ENCODE peak calls at places on chromosomes 11 and 22, in seven cellular contexts. One of them, this sample, is unnamed.

GRCh38 chr22:43844560-43845545 is 17.5 kb downstream of the SULT4A1 start:
- DNase-seq in AG10803: no peak
- DNase-seq in mammary epithelial cell: no peak
- DNase-seq in activated CD4-positive, alpha-beta memory T cell treated with anti-CD3 and anti-CD28 coated beads, Interleukin-2, amount 10 ng/mL, durations not matched to agents 7 days and 5 days: no peak
- DNase-seq in WTC11: no peak
- DNase-seq in fibroblast of lung: no peak
- DNase-seq in lower leg skin: no peak
- DNase-seq in this sample: no peak

GRCh38 chr22:35517207-35517606 is 23.4 kb upstream of the RASD2 start:
- DNase-seq in lower leg skin: no peak
- DNase-seq in activated CD4-positive, alpha-beta memory T cell treated with anti-CD3 and anti-CD28 coated beads, Interleukin-2, amount 10 ng/mL, durations not matched to agents 7 days and 5 days: no peak
- DNase-seq in AG10803: no peak
- DNase-seq in mammary epithelial cell: no peak
- DNase-seq in WTC11: no peak
- DNase-seq in fibroblast of lung: no peak
- DNase-seq in this sample: no peak

GRCh38 chr11:11555228-11555627 is 66.6 kb downstream of the GALNT18 start:
- DNase-seq in WTC11: no peak
- DNase-seq in fibroblast of lung: peak; percentile 8
- DNase-seq in AG10803: no peak
- DNase-seq in activated CD4-positive, alpha-beta memory T cell treated with anti-CD3 and anti-CD28 coated beads, Interleukin-2, amount 10 ng/mL, durations not matched to agents 7 days and 5 days: no peak
- DNase-seq in mammary epithelial cell: no peak
- DNase-seq in lower leg skin: no peak
- DNase-seq in this sample: no peak

GRCh38 chr11:123020968-123021367 is 39.3 kb upstream of the BSX start:
- DNase-seq in WTC11: peak; percentile 36
- DNase-seq in lower leg skin: peak; percentile 73
- DNase-seq in mammary epithelial cell: peak; percentile 20
- DNase-seq in AG10803: peak; percentile 56
- DNase-seq in activated CD4-positive, alpha-beta memory T cell treated with anti-CD3 and anti-CD28 coated beads, Interleukin-2, amount 10 ng/mL, durations not matched to agents 7 days and 5 days: peak; percentile 38
- DNase-seq in fibroblast of lung: peak; percentile 40
- DNase-seq in this sample: peak; percentile 63

GRCh38 chr11:134014502-134014901 is 54.4 kb upstream of the JAM3 start:
- DNase-seq in mammary epithelial cell: no peak
- DNase-seq in activated CD4-positive, alpha-beta memory T cell treated with anti-CD3 and anti-CD28 coated beads, Interleukin-2, amount 10 ng/mL, durations not matched to agents 7 days and 5 days: no peak
- DNase-seq in AG10803: no peak
- DNase-seq in lower leg skin: no peak
- DNase-seq in WTC11: peak; percentile 50
- DNase-seq in fibroblast of lung: peak; percentile 13
- DNase-seq in this sample: peak; percentile 46

GRCh38 chr22:48147831-48148230 is 1385.4 kb downstream of the TBC1D22A start:
- DNase-seq in fibroblast of lung: no peak
- DNase-seq in AG10803: no peak
- DNase-seq in lower leg skin: no peak
- DNase-seq in activated CD4-positive, alpha-beta memory T cell treated with anti-CD3 and anti-CD28 coated beads, Interleukin-2, amount 10 ng/mL, durations not matched to agents 7 days and 5 days: no peak
- DNase-seq in mammary epithelial cell: no peak
- DNase-seq in WTC11: no peak
- DNase-seq in this sample: no peak

GRCh38 chr11:17498475-17498874 is 21.8 kb upstream of the ABCC8 start:
- DNase-seq in activated CD4-positive, alpha-beta memory T cell treated with anti-CD3 and anti-CD28 coated beads, Interleukin-2, amount 10 ng/mL, durations not matched to agents 7 days and 5 days: no peak
- DNase-seq in lower leg skin: no peak
- DNase-seq in WTC11: peak; percentile 47
- DNase-seq in AG10803: no peak
- DNase-seq in fibroblast of lung: no peak
- DNase-seq in mammary epithelial cell: no peak
- DNase-seq in this sample: no peak

GRCh38 chr11:64760759-64761417 is 1.1 kb upstream of the PYGM start:
- DNase-seq in fibroblast of lung: no peak
- DNase-seq in lower leg skin: no peak
- DNase-seq in mammary epithelial cell: no peak
- DNase-seq in AG10803: no peak
- DNase-seq in activated CD4-positive, alpha-beta memory T cell treated with anti-CD3 and anti-CD28 coated beads, Interleukin-2, amount 10 ng/mL, durations not matched to agents 7 days and 5 days: no peak
- DNase-seq in WTC11: no peak
- DNase-seq in this sample: no peak

GRCh38 chr22:35589071-35589735 is 27.9 kb downstream of the MB start:
- DNase-seq in AG10803: peak; percentile 91
- DNase-seq in activated CD4-positive, alpha-beta memory T cell treated with anti-CD3 and anti-CD28 coated beads, Interleukin-2, amount 10 ng/mL, durations not matched to agents 7 days and 5 days: no peak
- DNase-seq in fibroblast of lung: peak; percentile 79
- DNase-seq in mammary epithelial cell: peak; percentile 96
- DNase-seq in WTC11: no peak
- DNase-seq in lower leg skin: no peak
- DNase-seq in this sample: peak; percentile 97

GRCh38 chr11:48001438-48002021 is 21.2 kb downstream of the PTPRJ start:
- DNase-seq in WTC11: no peak
- DNase-seq in mammary epithelial cell: no peak
- DNase-seq in fibroblast of lung: peak; percentile 86
- DNase-seq in AG10803: peak; percentile 53
- DNase-seq in lower leg skin: no peak
- DNase-seq in activated CD4-positive, alpha-beta memory T cell treated with anti-CD3 and anti-CD28 coated beads, Interleukin-2, amount 10 ng/mL, durations not matched to agents 7 days and 5 days: peak; percentile 93
- DNase-seq in this sample: peak; percentile 63

GRCh38 chr11:2913029-2913431 is 16.2 kb downstream of the PHLDA2 start:
- DNase-seq in AG10803: no peak
- DNase-seq in mammary epithelial cell: no peak
- DNase-seq in WTC11: no peak
- DNase-seq in activated CD4-positive, alpha-beta memory T cell treated with anti-CD3 and anti-CD28 coated beads, Interleukin-2, amount 10 ng/mL, durations not matched to agents 7 days and 5 days: no peak
- DNase-seq in fibroblast of lung: peak; percentile 58
- DNase-seq in lower leg skin: no peak
- DNase-seq in this sample: peak; percentile 60

GRCh38 chr11:78336877-78337553 is 80.6 kb downstream of the GAB2 start:
- DNase-seq in WTC11: no peak
- DNase-seq in lower leg skin: no peak
- DNase-seq in mammary epithelial cell: no peak
- DNase-seq in AG10803: no peak
- DNase-seq in fibroblast of lung: no peak
- DNase-seq in activated CD4-positive, alpha-beta memory T cell treated with anti-CD3 and anti-CD28 coated beads, Interleukin-2, amount 10 ng/mL, durations not matched to agents 7 days and 5 days: no peak
- DNase-seq in this sample: no peak

GRCh38 chr11:27997344-27997743 is 110.6 kb downstream of the KIF18A start:
- DNase-seq in fibroblast of lung: no peak
- DNase-seq in activated CD4-positive, alpha-beta memory T cell treated with anti-CD3 and anti-CD28 coated beads, Interleukin-2, amount 10 ng/mL, durations not matched to agents 7 days and 5 days: no peak
- DNase-seq in mammary epithelial cell: no peak
- DNase-seq in AG10803: no peak
- DNase-seq in lower leg skin: no peak
- DNase-seq in WTC11: no peak
- DNase-seq in this sample: no peak

GRCh38 chr11:75270896-75271415 is 30.4 kb downstream of the TPBGL start:
- DNase-seq in fibroblast of lung: no peak
- DNase-seq in mammary epithelial cell: no peak
- DNase-seq in activated CD4-positive, alpha-beta memory T cell treated with anti-CD3 and anti-CD28 coated beads, Interleukin-2, amount 10 ng/mL, durations not matched to agents 7 days and 5 days: peak; percentile 41
- DNase-seq in lower leg skin: peak; percentile 10
- DNase-seq in AG10803: peak; percentile 36
- DNase-seq in WTC11: no peak
- DNase-seq in this sample: peak; percentile 27

GRCh38 chr11:119490253-119491006 is 67.5 kb upstream of the THY1 start:
- DNase-seq in fibroblast of lung: no peak
- DNase-seq in AG10803: no peak
- DNase-seq in lower leg skin: peak; percentile 53
- DNase-seq in mammary epithelial cell: no peak
- DNase-seq in activated CD4-positive, alpha-beta memory T cell treated with anti-CD3 and anti-CD28 coated beads, Interleukin-2, amount 10 ng/mL, durations not matched to agents 7 days and 5 days: no peak
- DNase-seq in WTC11: peak; percentile 7
- DNase-seq in this sample: no peak

GRCh38 chr11:122781378-122782040 is 56.8 kb upstream of the CRTAM start:
- DNase-seq in WTC11: peak; percentile 92
- DNase-seq in mammary epithelial cell: peak; percentile 73
- DNase-seq in AG10803: peak; percentile 93
- DNase-seq in activated CD4-positive, alpha-beta memory T cell treated with anti-CD3 and anti-CD28 coated beads, Interleukin-2, amount 10 ng/mL, durations not matched to agents 7 days and 5 days: peak; percentile 74
- DNase-seq in fibroblast of lung: peak; percentile 88
- DNase-seq in lower leg skin: peak; percentile 97
- DNase-seq in this sample: peak; percentile 86

GRCh38 chr22:20656902-20657836 is 116.7 kb upstream of the SERPIND1 start:
- DNase-seq in activated CD4-positive, alpha-beta memory T cell treated with anti-CD3 and anti-CD28 coated beads, Interleukin-2, amount 10 ng/mL, durations not matched to agents 7 days and 5 days: no peak
- DNase-seq in mammary epithelial cell: no peak
- DNase-seq in lower leg skin: peak; percentile 61
- DNase-seq in fibroblast of lung: no peak
- DNase-seq in AG10803: no peak
- DNase-seq in WTC11: no peak
- DNase-seq in this sample: peak; percentile 1

GRCh38 chr11:75433443-75433842 is 440 bp upstream of the KLHL35 start:
- DNase-seq in lower leg skin: no peak
- DNase-seq in WTC11: no peak
- DNase-seq in mammary epithelial cell: no peak
- DNase-seq in AG10803: no peak
- DNase-seq in activated CD4-positive, alpha-beta memory T cell treated with anti-CD3 and anti-CD28 coated beads, Interleukin-2, amount 10 ng/mL, durations not matched to agents 7 days and 5 days: no peak
- DNase-seq in fibroblast of lung: no peak
- DNase-seq in this sample: no peak

GRCh38 chr22:40463727-40464126 is 93.3 kb downstream of the SGSM3 start:
- DNase-seq in fibroblast of lung: no peak
- DNase-seq in activated CD4-positive, alpha-beta memory T cell treated with anti-CD3 and anti-CD28 coated beads, Interleukin-2, amount 10 ng/mL, durations not matched to agents 7 days and 5 days: peak; percentile 43
- DNase-seq in lower leg skin: no peak
- DNase-seq in mammary epithelial cell: no peak
- DNase-seq in AG10803: no peak
- DNase-seq in WTC11: no peak
- DNase-seq in this sample: no peak

GRCh38 chr11:36953986-36954385 is 355.9 kb upstream of the RAG2 start:
- DNase-seq in WTC11: no peak
- DNase-seq in activated CD4-positive, alpha-beta memory T cell treated with anti-CD3 and anti-CD28 coated beads, Interleukin-2, amount 10 ng/mL, durations not matched to agents 7 days and 5 days: no peak
- DNase-seq in lower leg skin: no peak
- DNase-seq in fibroblast of lung: no peak
- DNase-seq in AG10803: no peak
- DNase-seq in mammary epithelial cell: no peak
- DNase-seq in this sample: peak; percentile 63

GRCh38 chr11:110428956-110429613 is 663 bp upstream of the FDX1 start:
- DNase-seq in activated CD4-positive, alpha-beta memory T cell treated with anti-CD3 and anti-CD28 coated beads, Interleukin-2, amount 10 ng/mL, durations not matched to agents 7 days and 5 days: no peak
- DNase-seq in fibroblast of lung: no peak
- DNase-seq in WTC11: no peak
- DNase-seq in lower leg skin: no peak
- DNase-seq in AG10803: no peak
- DNase-seq in mammary epithelial cell: no peak
- DNase-seq in this sample: no peak

GRCh38 chr11:12216542-12217422 is 106.4 kb downstream of the MICAL2 start:
- DNase-seq in mammary epithelial cell: no peak
- DNase-seq in fibroblast of lung: peak; percentile 81
- DNase-seq in activated CD4-positive, alpha-beta memory T cell treated with anti-CD3 and anti-CD28 coated beads, Interleukin-2, amount 10 ng/mL, durations not matched to agents 7 days and 5 days: no peak
- DNase-seq in AG10803: no peak
- DNase-seq in WTC11: no peak
- DNase-seq in lower leg skin: no peak
- DNase-seq in this sample: no peak

GRCh38 chr11:29333993-29334780 is 682.6 kb downstream of the KCNA4 start:
- DNase-seq in mammary epithelial cell: peak; percentile 48
- DNase-seq in lower leg skin: no peak
- DNase-seq in fibroblast of lung: peak; percentile 74
- DNase-seq in activated CD4-positive, alpha-beta memory T cell treated with anti-CD3 and anti-CD28 coated beads, Interleukin-2, amount 10 ng/mL, durations not matched to agents 7 days and 5 days: no peak
- DNase-seq in AG10803: peak; percentile 74
- DNase-seq in WTC11: no peak
- DNase-seq in this sample: peak; percentile 56

GRCh38 chr11:94400839-94401772 is at the start of gene GPR83:
- DNase-seq in fibroblast of lung: peak; percentile 43
- DNase-seq in activated CD4-positive, alpha-beta memory T cell treated with anti-CD3 and anti-CD28 coated beads, Interleukin-2, amount 10 ng/mL, durations not matched to agents 7 days and 5 days: no peak
- DNase-seq in AG10803: no peak
- DNase-seq in mammary epithelial cell: peak; percentile 23
- DNase-seq in WTC11: peak; percentile 51
- DNase-seq in lower leg skin: no peak
- DNase-seq in this sample: no peak

GRCh38 chr11:78800756-78801155 is 226.1 kb upstream of the NARS2 start:
- DNase-seq in lower leg skin: no peak
- DNase-seq in mammary epithelial cell: no peak
- DNase-seq in fibroblast of lung: peak; percentile 32
- DNase-seq in WTC11: no peak
- DNase-seq in activated CD4-positive, alpha-beta memory T cell treated with anti-CD3 and anti-CD28 coated beads, Interleukin-2, amount 10 ng/mL, durations not matched to agents 7 days and 5 days: no peak
- DNase-seq in AG10803: no peak
- DNase-seq in this sample: no peak

GRCh38 chr11:19934828-19935259 is 222.2 kb downstream of the NAV2 start:
- DNase-seq in activated CD4-positive, alpha-beta memory T cell treated with anti-CD3 and anti-CD28 coated beads, Interleukin-2, amount 10 ng/mL, durations not matched to agents 7 days and 5 days: no peak
- DNase-seq in WTC11: no peak
- DNase-seq in fibroblast of lung: peak; percentile 88
- DNase-seq in AG10803: peak; percentile 82
- DNase-seq in lower leg skin: no peak
- DNase-seq in mammary epithelial cell: peak; percentile 53
- DNase-seq in this sample: no peak

GRCh38 chr11:16874275-16874975 is 136.0 kb downstream of the C11orf58 start:
- DNase-seq in WTC11: no peak
- DNase-seq in fibroblast of lung: no peak
- DNase-seq in mammary epithelial cell: no peak
- DNase-seq in AG10803: no peak
- DNase-seq in activated CD4-positive, alpha-beta memory T cell treated with anti-CD3 and anti-CD28 coated beads, Interleukin-2, amount 10 ng/mL, durations not matched to agents 7 days and 5 days: no peak
- DNase-seq in lower leg skin: no peak
- DNase-seq in this sample: no peak

GRCh38 chr11:2807276-2807681 is 78.3 kb downstream of the CDKN1C start:
- DNase-seq in activated CD4-positive, alpha-beta memory T cell treated with anti-CD3 and anti-CD28 coated beads, Interleukin-2, amount 10 ng/mL, durations not matched to agents 7 days and 5 days: no peak
- DNase-seq in fibroblast of lung: peak; percentile 28
- DNase-seq in mammary epithelial cell: no peak
- DNase-seq in AG10803: no peak
- DNase-seq in lower leg skin: peak; percentile 91
- DNase-seq in WTC11: peak; percentile 9
- DNase-seq in this sample: no peak

GRCh38 chr11:63913866-63914830 is 2.8 kb downstream of the RCOR2 start:
- DNase-seq in fibroblast of lung: no peak
- DNase-seq in lower leg skin: no peak
- DNase-seq in activated CD4-positive, alpha-beta memory T cell treated with anti-CD3 and anti-CD28 coated beads, Interleukin-2, amount 10 ng/mL, durations not matched to agents 7 days and 5 days: no peak
- DNase-seq in mammary epithelial cell: no peak
- DNase-seq in WTC11: no peak
- DNase-seq in AG10803: no peak
- DNase-seq in this sample: no peak

GRCh38 chr22:30182365-30182764 is 64.2 kb downstream of the LIF start:
- DNase-seq in AG10803: no peak
- DNase-seq in mammary epithelial cell: no peak
- DNase-seq in activated CD4-positive, alpha-beta memory T cell treated with anti-CD3 and anti-CD28 coated beads, Interleukin-2, amount 10 ng/mL, durations not matched to agents 7 days and 5 days: no peak
- DNase-seq in lower leg skin: no peak
- DNase-seq in fibroblast of lung: peak; percentile 36
- DNase-seq in WTC11: no peak
- DNase-seq in this sample: no peak

GRCh38 chr11:117417856-117418255 is 90.2 kb downstream of the CEP164 start:
- DNase-seq in fibroblast of lung: no peak
- DNase-seq in AG10803: no peak
- DNase-seq in lower leg skin: peak; percentile 53
- DNase-seq in activated CD4-positive, alpha-beta memory T cell treated with anti-CD3 and anti-CD28 coated beads, Interleukin-2, amount 10 ng/mL, durations not matched to agents 7 days and 5 days: no peak
- DNase-seq in mammary epithelial cell: no peak
- DNase-seq in WTC11: no peak
- DNase-seq in this sample: no peak

This sample was measured in MCF 10A.